ENCODE peak calls at places on chromosomes 12 and 14, in six cellular contexts. Z is PC-9, J is heart right ventricle, P is suprapubic skin, C is keratinocyte, B is psoas muscle. N is an unnamed sample.

GRCh38 chr14:71591929-71592328 is 340.3 kb upstream of the RGS6 start:
- DNase-seq in C (peak; percentile 23), J (no peak), B (no peak), Z (no peak), P (no peak), N (no peak)

GRCh38 chr14:23120405-23121251 is 1.6 kb upstream of the CEBPE start:
- DNase-seq in P (peak; percentile 96), C (no peak), B (peak; percentile 94), Z (peak; percentile 57), J (peak; percentile 87), N (peak; percentile 96)

GRCh38 chr12:47814539-47815170 is 5.0 kb downstream of the HDAC7 start:
- DNase-seq in Z (no peak), B (no peak), P (no peak), J (no peak), C (no peak), N (no peak)

GRCh38 chr12:28879379-28879778 is 269.7 kb upstream of the FAR2 start:
- DNase-seq in P (no peak), C (no peak), J (no peak), Z (no peak), B (no peak), N (no peak)

GRCh38 chr12:104975621-104976343 is 10.3 kb upstream of the NOPCHAP1 start:
- DNase-seq in B (no peak), J (no peak), Z (peak; percentile 63), C (peak; percentile 36), P (no peak), N (no peak)

GRCh38 chr14:45649051-45649450 is 396.0 kb upstream of the MIS18BP1 start:
- DNase-seq in C (no peak), J (no peak), P (no peak), B (no peak), Z (no peak), N (no peak)

GRCh38 chr12:31682136-31682962 is 22.9 kb downstream of the ETFBKMT start:
- DNase-seq in P (no peak), B (no peak), C (peak; percentile 38), J (peak; percentile 17), Z (peak; percentile 68), N (no peak)

GRCh38 chr14:56299306-56299984 is 181.2 kb downstream of the PELI2 start:
- DNase-seq in J (no peak), P (no peak), C (no peak), B (no peak), Z (no peak), N (no peak)

GRCh38 chr14:21269252-21270046 is at the start of gene HNRNPC:
- DNase-seq in P (peak; percentile 100), C (peak; percentile 85), J (peak; percentile 100), B (peak; percentile 100), Z (peak; percentile 100), N (peak; percentile 99)

GRCh38 chr14:25042362-25043299 is 7.3 kb downstream of the STXBP6 start:
- DNase-seq in Z (no peak), P (no peak), C (no peak), J (no peak), B (no peak), N (no peak)

GRCh38 chr12:20194171-20194570 is 174.2 kb upstream of the PDE3A start:
- DNase-seq in P (no peak), J (no peak), B (no peak), Z (no peak), C (no peak), N (no peak)

GRCh38 chr14:95331708-95332408 is 12.2 kb upstream of the CLMN start:
- DNase-seq in Z (no peak), J (no peak), C (no peak), P (peak; percentile 54), B (no peak), N (no peak)

GRCh38 chr14:37172024-37172869 is at the start of gene SLC25A21:
- DNase-seq in Z (peak; percentile 63), B (peak; percentile 84), J (peak; percentile 69), P (peak; percentile 84), C (peak; percentile 26), N (peak; percentile 64)

GRCh38 chr12:32454866-32455265 is 55.5 kb downstream of the FGD4 start:
- DNase-seq in Z (no peak), J (no peak), C (no peak), B (no peak), P (no peak), N (no peak)

GRCh38 chr12:8698830-8699330 is 1.1 kb downstream of the RIMKLB start:
- DNase-seq in P (no peak), J (no peak), C (no peak), B (no peak), Z (peak; percentile 53), N (no peak)

GRCh38 chr14:104048758-104049496 is 36.6 kb upstream of the ASPG start:
- DNase-seq in P (no peak), Z (no peak), C (no peak), J (no peak), B (no peak), N (no peak)

DNA sequence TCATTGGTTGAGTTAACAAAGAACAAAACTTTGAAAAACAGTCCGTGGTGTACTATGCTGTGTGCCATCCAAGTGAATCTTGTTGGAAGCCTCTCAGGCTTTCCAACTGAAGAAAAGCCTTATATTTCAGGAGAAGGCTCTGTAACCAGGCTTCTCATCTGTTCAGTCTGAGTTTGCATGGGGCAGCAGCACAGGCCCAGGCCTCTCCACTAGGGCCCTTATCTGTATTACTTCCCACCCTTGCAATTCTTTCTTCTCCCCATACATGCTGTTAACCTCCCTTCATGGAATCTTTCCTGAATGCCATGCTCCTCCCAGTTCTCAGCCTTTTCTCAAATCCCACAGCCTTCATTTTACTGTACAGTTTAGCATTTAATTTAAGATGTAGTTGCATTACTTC is 28.3 kb downstream of the FRMD6 start:
- DNase-seq in C (no peak), B (no peak), Z (no peak), P (no peak), J (no peak), N (no peak)
- H3K4me3 ChIP-seq in C (no peak overlapping the region), B (no peak overlapping the region), Z (no peak overlapping the region), P (no peak overlapping the region), J (no peak overlapping the region), N (no peak overlapping the region)

GRCh38 chr12:71685961-71686657 is at the start of gene TMEM19:
- DNase-seq in Z (peak; percentile 78), P (peak; percentile 94), B (peak; percentile 95), J (peak; percentile 92), C (no peak), N (peak; percentile 98)
- H3K4me1 ChIP-seq in Z (peaks cover 13% of the 10 kb centered on the region), P (peaks cover 28% of the 10 kb centered on the region), B (peaks cover 34% of the 10 kb centered on the region), J (peaks cover 29% of the 10 kb centered on the region), C (peaks cover 32% of the 10 kb centered on the region), N (peaks cover 10% of the 10 kb centered on the region)

GRCh38 chr12:124853781-124854636 is 9.7 kb downstream of the SCARB1 start:
- DNase-seq in J (no peak), C (no peak), B (no peak), P (no peak), Z (no peak), N (no peak)
- H3K4me3 ChIP-seq in J (no peak overlapping the region), C (no peak overlapping the region), B (no peak overlapping the region), P (no peak overlapping the region), Z (no peak overlapping the region), N (no peak overlapping the region)

GRCh38 chr12:124509300-124509675 is 58.1 kb downstream of the NCOR2 start:
- DNase-seq in C (no peak), J (no peak), B (no peak), P (no peak), Z (no peak), N (no peak)

GRCh38 chr12:124510301-124510970 is 57.0 kb downstream of the NCOR2 start:
- DNase-seq in C (no peak), Z (peak; percentile 65), J (no peak), B (peak; percentile 80), P (no peak), N (no peak)

GRCh38 chr12:124508323-124509096 is 58.9 kb downstream of the NCOR2 start:
- DNase-seq in P (no peak), J (peak; percentile 23), C (no peak), B (peak; percentile 71), Z (no peak), N (no peak)

GRCh38 chr12:124511259-124511985 is 56.0 kb downstream of the NCOR2 start:
- DNase-seq in Z (no peak), P (no peak), C (no peak), J (no peak), B (peak; percentile 50), N (no peak)

DNA sequence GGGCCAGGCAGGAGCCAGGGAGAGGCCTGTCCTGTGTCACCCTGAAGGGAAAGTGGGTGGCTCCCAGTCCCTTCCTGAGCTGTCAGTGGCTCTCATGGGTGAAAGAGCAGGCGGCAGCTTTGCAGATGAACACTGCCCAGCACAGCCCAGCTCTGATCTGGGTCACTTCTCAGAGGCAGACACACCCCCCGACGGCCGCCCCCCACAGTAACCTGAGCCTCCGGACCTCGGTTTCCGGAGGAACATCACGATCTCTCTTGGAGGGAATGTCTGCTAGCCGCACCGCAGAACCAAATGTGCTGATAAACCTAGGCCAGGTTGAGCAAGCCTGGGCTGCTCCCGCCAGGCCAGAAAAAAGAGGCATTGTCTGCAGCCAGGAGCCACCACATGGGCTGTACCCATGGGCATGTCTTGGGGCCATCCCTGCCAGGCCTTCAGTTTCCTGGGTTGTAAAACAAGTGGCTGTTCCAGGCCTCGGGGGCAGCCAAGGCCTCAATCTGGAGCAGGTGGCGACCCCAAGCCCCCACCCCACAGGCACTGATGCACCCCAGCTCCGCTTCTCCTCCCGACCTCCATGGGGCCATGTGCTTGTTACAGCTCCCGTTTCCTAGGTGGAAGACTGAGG is 57.6 kb downstream of the NCOR2 start:
- DNase-seq in P (peak; percentile 89), C (no peak), J (no peak), B (peak; percentile 95), Z (peak; percentile 88), N (no peak)
- H3K4me1 ChIP-seq in P (peaks cover 97% of the 10 kb centered on the region), C (peaks cover 66% of the 10 kb centered on the region), J (peaks cover 90% of the 10 kb centered on the region), B (peaks cover 87% of the 10 kb centered on the region), Z (peaks cover 63% of the 10 kb centered on the region), N (peaks cover 41% of the 10 kb centered on the region)

GRCh38 chr12:7130791-7131501 is 775 bp downstream of the CLSTN3 start:
- DNase-seq in Z (peak; percentile 54), J (peak; percentile 47), P (no peak), B (no peak), C (no peak), N (peak; percentile 86)

GRCh38 chr12:7128681-7129593 is at the start of gene RBP5:
- DNase-seq in Z (no peak), P (no peak), C (no peak), B (no peak), J (no peak), N (no peak)

GRCh38 chr12:7129647-7130536 is at the start of gene CLSTN3:
- DNase-seq in B (peak; percentile 81), P (peak; percentile 90), Z (peak; percentile 54), J (peak; percentile 86), C (no peak), N (peak; percentile 80)

GRCh38 chr12:7131502-7131866 is 1.3 kb downstream of the CLSTN3 start:
- DNase-seq in Z (no peak), B (no peak), P (no peak), C (no peak), J (no peak), N (no peak)

GRCh38 chr12:7130537-7130790 is 293 bp downstream of the CLSTN3 start:
- DNase-seq in Z (no peak), C (no peak), B (no peak), P (no peak), J (no peak), N (no peak)
- H3K4me3 ChIP-seq in Z (peak overlapping the region; percentile 66), C (peak overlapping the region; percentile 58), B (peak overlapping the region; percentile 65), P (peak overlapping the region; percentile 62), J (peak overlapping the region; percentile 65), N (peak overlapping the region; percentile 63)

GRCh38 chr14:29925736-29926135 is 1.9 kb downstream of the PRKD1 start:
- DNase-seq in B (no peak), P (no peak), Z (no peak), C (no peak), J (no peak), N (no peak)
- H3K4me1 ChIP-seq in B (peaks cover 12% of the 10 kb centered on the region), P (peaks cover 18% of the 10 kb centered on the region), Z (peaks cover 10% of the 10 kb centered on the region), C (peaks cover 6% of the 10 kb centered on the region), J (peaks cover 17% of the 10 kb centered on the region), N (peaks cover 14% of the 10 kb centered on the region)